ENCODE peak calls at places on chromosomes 6 and 20, in four cellular contexts. Q, S, Y and N are unnamed samples. For H3K36me3, the result is how much of the 10 kb centered on the place peaks cover.

GRCh38 chr6:43464337-43464736 is 9.0 kb upstream of the DLK2 start:
- DNase-seq in Q (no peak), S (no peak), Y (no peak), N (no peak)

GRCh38 chr6:2434116-2434515 is 188.7 kb upstream of the GMDS start:
- DNase-seq in Q (peak), S (peak), Y (no peak), N (no peak)

GRCh38 chr20:25580711-25581110 is 4.6 kb downstream of the NINL start:
- DNase-seq in Q (no peak), S (no peak), Y (no peak), N (no peak)

GRCh38 chr20:47054945-47055344 is 160.3 kb downstream of the EYA2 start:
- DNase-seq in Q (no peak), S (peak), Y (no peak), N (no peak)

GRCh38 chr6:154766993-154767392 is 33.8 kb downstream of the SCAF8 start:
- DNase-seq in Q (no peak), S (no peak), Y (no peak), N (no peak)

GRCh38 chr6:143160439-143161220 is 99.9 kb downstream of the AIG1 start:
- DNase-seq in Q (no peak), S (no peak), Y (no peak), N (no peak)

GRCh38 chr6:103798166-103798565 is 1061.6 kb downstream of the HACE1 start:
- DNase-seq in Q (no peak), S (no peak), Y (no peak), N (no peak)

GRCh38 chr6:165659945-165660862 is 2.8 kb downstream of the PDE10A start:
- DNase-seq in Q (peak), S (no peak), Y (no peak), N (no peak)

GRCh38 chr20:43590036-43590391 is 723 bp upstream of the IFT52 start:
- DNase-seq in Q (no peak), S (no peak), Y (no peak), N (no peak)

GRCh38 chr6:166257911-166258318 is 50.3 kb downstream of the PRR18 start:
- DNase-seq in Q (no peak), S (no peak), Y (no peak), N (no peak)

GRCh38 chr6:149451361-149452061 is 33.3 kb downstream of the ZC3H12D start:
- DNase-seq in Q (peak), S (no peak), Y (no peak), N (no peak)

GRCh38 chr6:12557760-12558159 is 158.8 kb upstream of the PHACTR1 start:
- DNase-seq in Q (no peak), S (no peak), Y (no peak), N (no peak)

GRCh38 chr20:33339515-33340058 is 56.6 kb downstream of the BPIFB1 start:
- DNase-seq in Q (no peak), S (no peak), Y (no peak), N (no peak)

GRCh38 chr6:9225441-9225871 is 790.1 kb upstream of the SLC35B3 start:
- DNase-seq in Q (no peak), S (no peak), Y (no peak), N (peak)

GRCh38 chr6:89388846-89389245 is 23.2 kb downstream of the RRAGD start:
- DNase-seq in Q (no peak), S (no peak), Y (no peak), N (no peak)

GRCh38 chr20:4153661-4154238 is 138.4 kb upstream of the RNF24 start:
- DNase-seq in Q (no peak), S (no peak), Y (no peak), N (no peak)

GRCh38 chr20:33209789-33210188 is 7.4 kb upstream of the BPIFA3 start:
- DNase-seq in Q (no peak), S (peak), Y (peak), N (peak)

GRCh38 chr20:4014031-4014474 is 1.3 kb downstream of the RNF24 start:
- DNase-seq in Q (no peak), S (peak), Y (no peak), N (peak)

GRCh38 chr20:10655723-10656122 is 18.1 kb downstream of the JAG1 start:
- DNase-seq in Q (no peak), S (no peak), Y (no peak), N (no peak)

GRCh38 chr6:53023323-53023722 is 28.2 kb upstream of the GSTA4 start:
- DNase-seq in Q (no peak), S (no peak), Y (no peak), N (no peak)

GRCh38 chr20:31833130-31833930 is 12.1 kb downstream of the FOXS1 start:
- DNase-seq in Q (no peak), S (peak), Y (no peak), N (no peak)

GRCh38 chr6:142374965-142375733 is 73.3 kb downstream of the ADGRG6 start:
- DNase-seq in Q (no peak), S (peak), Y (no peak), N (no peak)

GRCh38 chr6:70166088-70166958 is 136.6 kb downstream of the COL9A1 start:
- DNase-seq in Q (peak), S (peak), Y (no peak), N (peak)

GRCh38 chr20:33373735-33374605 is 27.3 kb downstream of the CDK5RAP1 start:
- DNase-seq in Q (no peak), S (no peak), Y (peak), N (peak)

GRCh38 chr20:39800548-39800947 is 838.4 kb downstream of the DHX35 start:
- DNase-seq in Q (no peak), S (no peak), Y (no peak), N (no peak)

GRCh38 chr20:47922280-47922675 is 137.0 kb upstream of the SULF2 start:
- DNase-seq in Q (no peak), S (no peak), Y (no peak), N (no peak)

GRCh38 chr6:168451805-168452204 is 10.8 kb downstream of the SMOC2 start:
- DNase-seq in Q (no peak), S (no peak), Y (no peak), N (no peak)

GRCh38 chr20:57530327-57530981 is 5.5 kb upstream of the CTCFL start:
- DNase-seq in Q (no peak), S (no peak), Y (no peak), N (no peak)

GRCh38 chr6:98847767-98848538 is 13.6 kb downstream of the POU3F2 start:
- DNase-seq in Q (peak), S (no peak), Y (no peak), N (no peak)

GRCh38 chr6:16804515-16805161 is 43.4 kb upstream of the ATXN1 start:
- DNase-seq in Q (no peak), S (no peak), Y (no peak), N (no peak)

GRCh38 chr6:126603410-126603809 is 263.5 kb downstream of the CENPW start:
- DNase-seq in Q (no peak), S (no peak), Y (no peak), N (no peak)

GRCh38 chr20:47113362-47114118 is 218.9 kb downstream of the EYA2 start:
- DNase-seq in Q (no peak), S (no peak), Y (no peak), N (no peak)

GRCh38 chr6:108113557-108114519 is 39.3 kb upstream of the OSTM1 start:
- DNase-seq in Q (peak), S (peak), Y (no peak), N (no peak)

GRCh38 chr20:10521068-10521834 is 86.1 kb downstream of the SLX4IP start:
- DNase-seq in Q (no peak), S (no peak), Y (no peak), N (no peak)

GRCh38 chr6:53465732-53466131 is 79.2 kb downstream of the GCLC start:
- DNase-seq in Q (no peak), S (no peak), Y (peak), N (peak)

GRCh38 chr6:104118274-104118673 is 741.4 kb downstream of the HACE1 start:
- DNase-seq in Q (no peak), S (peak), Y (no peak), N (no peak)

GRCh38 chr6:87779542-87779941 is 77.5 kb upstream of the AKIRIN2 start:
- DNase-seq in Q (no peak), S (no peak), Y (no peak), N (no peak)

GRCh38 chr6:31169123-31169857 is 1.2 kb downstream of the POU5F1 start:
- DNase-seq in Q (no peak), S (no peak), Y (no peak), N (no peak)

GRCh38 chr20:47392015-47392720 is 35.7 kb upstream of the ZMYND8 start:
- DNase-seq in Q (no peak), S (peak), Y (no peak), N (no peak)

GRCh38 chr6:167399051-167399387 is 74.1 kb downstream of the TTLL2 start:
- DNase-seq in Q (no peak), S (no peak), Y (no peak), N (no peak)

DNA sequence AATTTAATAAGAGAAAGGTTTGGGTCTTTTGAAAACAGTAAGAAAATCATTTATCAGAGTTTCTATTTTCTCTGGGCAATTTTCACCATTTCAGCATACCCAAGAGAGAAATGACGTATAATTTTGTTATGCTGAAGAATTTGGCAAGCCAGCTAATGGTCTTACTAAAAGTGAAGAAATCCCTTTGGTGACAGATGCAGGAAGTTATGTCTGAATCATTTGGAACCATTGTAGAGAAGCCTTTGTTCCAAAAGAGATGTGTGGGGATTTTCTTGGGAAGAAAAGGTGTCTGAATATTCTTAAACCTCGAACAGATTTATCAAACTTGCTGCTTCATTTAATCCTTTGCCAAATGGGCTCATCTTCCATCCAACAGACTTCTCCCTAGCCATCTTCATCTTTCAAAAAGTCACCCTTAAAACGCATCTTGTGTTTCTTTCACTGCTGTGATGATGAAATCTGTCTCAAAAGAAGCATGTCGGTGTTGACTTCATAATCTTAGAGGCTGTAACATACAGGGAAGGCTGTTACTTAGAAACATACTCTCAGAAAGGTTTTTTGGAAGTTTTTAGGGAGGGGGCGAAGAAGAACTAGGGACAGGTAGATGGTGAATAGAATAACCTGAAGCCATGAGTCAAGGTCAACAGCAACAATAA is 39.5 kb downstream of the CITED2 start:
- DNase-seq in Q (no peak), S (no peak), Y (no peak), N (no peak)
- TF ChIP-seq POLR2AphosphoS5 in Q (peak), S (no peak), Y (no peak), N (no peak)

GRCh38 chr20:44910690-44911262 is 916 bp downstream of the PABPC1L start:
- DNase-seq in Q (peak), S (no peak), Y (no peak), N (no peak)
- H3K36me3 ChIP-seq in Q (under half), S (under half), Y (under half), N (under half)

GRCh38 chr6:159056003-159056402 is 11.2 kb upstream of the TAGAP start:
- DNase-seq in Q (no peak), S (no peak), Y (no peak), N (no peak)

GRCh38 chr6:159056432-159056831 is 11.6 kb upstream of the TAGAP start:
- DNase-seq in Q (no peak), S (no peak), Y (no peak), N (no peak)

GRCh38 chr6:159059099-159059498 is 14.3 kb upstream of the TAGAP start:
- DNase-seq in Q (no peak), S (no peak), Y (no peak), N (no peak)

GRCh38 chr6:159053781-159054398 is 9.1 kb upstream of the TAGAP start:
- DNase-seq in Q (no peak), S (no peak), Y (no peak), N (no peak)

DNA sequence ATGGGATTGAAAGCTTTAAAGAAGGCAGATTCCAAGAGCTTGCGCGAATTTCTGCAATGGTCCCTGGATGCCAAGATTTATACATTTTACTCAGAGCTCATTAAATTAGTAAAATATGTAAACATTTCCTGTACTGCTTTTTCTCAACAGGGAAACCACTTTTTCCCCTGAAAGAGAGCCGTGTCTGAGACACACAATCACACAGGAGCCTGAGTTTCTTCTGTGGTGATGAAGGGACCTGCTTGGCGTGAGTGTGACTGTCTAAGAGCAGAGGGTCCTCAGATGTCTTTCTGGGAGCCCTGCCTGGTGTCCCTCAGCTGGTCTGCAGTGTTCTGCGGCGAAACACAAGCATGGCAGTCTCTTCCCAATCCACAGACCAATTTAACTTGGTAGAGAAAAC is 12.2 kb upstream of the TAGAP start:
- DNase-seq in Q (no peak), S (no peak), Y (no peak), N (no peak)
- H3K4me3 ChIP-seq in Q (no peak), S (no peak), Y (no peak), N (no peak)

GRCh38 chr6:92687278-92687677 is 732.1 kb downstream of the EPHA7 start:
- DNase-seq in Q (no peak), S (no peak), Y (no peak), N (no peak)

GRCh38 chr6:92681401-92681800 is 738.0 kb downstream of the EPHA7 start:
- DNase-seq in Q (no peak), S (no peak), Y (no peak), N (no peak)

GRCh38 chr6:92682999-92683398 is 736.4 kb downstream of the EPHA7 start:
- DNase-seq in Q (no peak), S (no peak), Y (no peak), N (no peak)

GRCh38 chr6:92684386-92684785 is 735.0 kb downstream of the EPHA7 start:
- DNase-seq in Q (no peak), S (no peak), Y (no peak), N (no peak)

DNA sequence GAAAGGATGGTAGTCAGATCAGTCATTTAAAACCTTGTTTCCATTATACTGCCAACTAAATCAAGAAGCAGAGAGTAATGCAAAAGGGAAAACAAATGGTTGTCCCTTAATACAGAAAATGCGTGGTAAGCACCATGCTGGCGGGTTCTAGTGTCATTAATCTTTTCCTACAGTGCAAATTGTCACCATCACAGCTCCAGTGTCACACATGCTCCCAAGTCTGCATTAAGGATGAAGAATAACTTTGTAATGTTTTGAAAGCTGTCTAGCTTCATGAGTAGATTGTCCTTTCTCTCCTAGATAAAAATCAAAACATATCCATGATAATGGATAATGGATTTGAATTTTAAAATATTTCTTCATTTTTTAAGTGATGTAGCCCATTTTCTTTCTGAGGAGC is 735.6 kb downstream of the EPHA7 start:
- DNase-seq in Q (no peak), S (no peak), Y (no peak), N (no peak)
- TF ChIP-seq POLR2AphosphoS5 in Q (no peak), S (no peak), Y (no peak), N (no peak)

GRCh38 chr6:40152701-40153100 is 218.4 kb upstream of the MOCS1 start:
- DNase-seq in Q (no peak), S (no peak), Y (no peak), N (no peak)
- H3K36me3 ChIP-seq in Q (under half), S (under half), Y (under half), N (under half)